ENCODE peak calls at places on chromosomes 1 and 21, in nine cellular contexts. A, N, T, C, E, X, K, J and P are unnamed samples.

GRCh38 chr21:37914211-37914900 is 1.9 kb downstream of the KCNJ6 start:
- DNase-seq in A (peak), N (no peak), T (no peak), C (peak), E (no peak), X (peak), K (no peak), J (no peak), P (no peak)

GRCh38 chr1:210232524-210233215 is at the start of gene SERTAD4:
- DNase-seq in A (no peak), N (peak), T (peak), C (no peak), E (peak), X (peak), K (peak), J (peak), P (no peak)

GRCh38 chr1:206508956-206509355 is 1.6 kb downstream of the RASSF5 start:
- DNase-seq in A (no peak), N (no peak), T (no peak), C (no peak), E (no peak), X (no peak), K (no peak), J (peak), P (no peak)

GRCh38 chr1:223041481-223041880 is 101.6 kb downstream of the TLR5 start:
- DNase-seq in A (no peak), N (no peak), T (no peak), C (no peak), E (no peak), X (no peak), K (no peak), J (no peak), P (no peak)

GRCh38 chr1:246032111-246032551 is 474.9 kb downstream of the SMYD3 start:
- DNase-seq in A (no peak), N (no peak), T (no peak), C (no peak), E (peak), X (no peak), K (no peak), J (no peak), P (no peak)

GRCh38 chr1:26739251-26739914 is 43.6 kb downstream of the ARID1A start:
- DNase-seq in A (no peak), N (no peak), T (no peak), C (no peak), E (no peak), X (no peak), K (no peak), J (no peak), P (no peak)

GRCh38 chr1:234208791-234209190 is 164.5 kb upstream of the COA6 start:
- DNase-seq in A (no peak), N (no peak), T (no peak), C (no peak), E (no peak), X (no peak), K (no peak), J (peak), P (no peak)

GRCh38 chr1:40897499-40897898 is 35.3 kb upstream of the CITED4 start:
- DNase-seq in A (no peak), N (peak), T (no peak), C (no peak), E (no peak), X (no peak), K (no peak), J (peak), P (no peak)

GRCh38 chr1:59947047-59947938 is 20.7 kb upstream of the CYP2J2 start:
- DNase-seq in A (peak), N (peak), T (peak), C (peak), E (peak), X (peak), K (peak), J (peak), P (no peak)

GRCh38 chr1:156920233-156921052 is at the start of gene LRRC71:
- DNase-seq in A (peak), N (peak), T (peak), C (peak), E (peak), X (peak), K (peak), J (peak), P (no peak)

GRCh38 chr1:222817529-222817928 is 2.7 kb downstream of the DISP1 start:
- DNase-seq in A (no peak), N (peak), T (peak), C (no peak), E (no peak), X (no peak), K (no peak), J (peak), P (no peak)